ENCODE peak calls at places on chromosomes 16 and 17, in five cellular contexts. B, S, D, Y and C are unnamed samples.
A peak's percentile ranks its signal among the peaks of the same experiment; 100 is the strongest.

GRCh38 chr17:42087042-42087701 is 11.1 kb downstream of the ZNF385C start:
- DNase-seq in B (no peak), S (no peak), D (no peak), Y (no peak), C (no peak)

GRCh38 chr17:51869387-51869786 is 289.1 kb downstream of the CA10 start:
- DNase-seq in B (no peak), S (no peak), D (no peak), Y (peak; percentile 84), C (no peak)

GRCh38 chr16:2038359-2039285 is 9.0 kb downstream of the NTHL1 start:
- DNase-seq in B (no peak), S (no peak), D (no peak), Y (no peak), C (peak; percentile 62)

GRCh38 chr16:71384073-71384724 is 25.7 kb downstream of the CALB2 start:
- DNase-seq in B (no peak), S (no peak), D (no peak), Y (no peak), C (no peak)

GRCh38 chr16:67227567-67227921 is 614 bp downstream of the TMEM208 start:
- DNase-seq in B (no peak), S (no peak), D (no peak), Y (no peak), C (no peak)

GRCh38 chr16:70157105-70157476 is 16.5 kb upstream of the CLEC18C start:
- DNase-seq in B (no peak), S (no peak), D (no peak), Y (no peak), C (no peak)

GRCh38 chr16:24822542-24822941 is 23.2 kb upstream of the SLC5A11 start:
- DNase-seq in B (no peak), S (no peak), D (no peak), Y (no peak), C (no peak)

GRCh38 chr17:43338886-43339516 is 59.8 kb upstream of the ARL4D start:
- DNase-seq in B (no peak), S (no peak), D (no peak), Y (peak; percentile 76), C (peak; percentile 77)

GRCh38 chr16:154223-155030 is 2.0 kb downstream of the HBZ start:
- DNase-seq in B (no peak), S (no peak), D (no peak), Y (peak; percentile 71), C (no peak)

GRCh38 chr16:67144943-67145342 is 5.9 kb downstream of the B3GNT9 start:
- DNase-seq in B (no peak), S (no peak), D (no peak), Y (no peak), C (no peak)

GRCh38 chr17:42760652-42761581 is at the start of gene RAMP2:
- DNase-seq in B (no peak), S (no peak), D (no peak), Y (peak; percentile 75), C (peak; percentile 59)

GRCh38 chr17:79970576-79971068 is 65.0 kb downstream of the TBC1D16 start:
- DNase-seq in B (no peak), S (no peak), D (no peak), Y (peak; percentile 88), C (no peak)

GRCh38 chr16:57537596-57538234 is 1.3 kb upstream of the CCDC102A start:
- DNase-seq in B (no peak), S (no peak), D (no peak), Y (no peak), C (no peak)

GRCh38 chr17:32261937-32262510 is 3.6 kb upstream of the RHBDL3 start:
- DNase-seq in B (no peak), S (no peak), D (no peak), Y (peak; percentile 63), C (no peak)

GRCh38 chr16:28317040-28317880 is 24.9 kb downstream of the SBK1 start:
- DNase-seq in B (no peak), S (no peak), D (no peak), Y (peak; percentile 76), C (peak; percentile 21)

GRCh38 chr17:15969463-15969862 is 24.5 kb downstream of the ADORA2B start:
- DNase-seq in B (no peak), S (no peak), D (no peak), Y (no peak), C (no peak)

GRCh38 chr17:80718428-80718827 is 173.8 kb downstream of the RPTOR start:
- DNase-seq in B (no peak), S (no peak), D (no peak), Y (no peak), C (no peak)

GRCh38 chr17:63534078-63534570 is 11.0 kb downstream of the KCNH6 start:
- DNase-seq in B (no peak), S (no peak), D (no peak), Y (no peak), C (no peak)

GRCh38 chr17:17111401-17112393 is 69.4 kb downstream of the MPRIP start:
- DNase-seq in B (no peak), S (no peak), D (no peak), Y (no peak), C (no peak)

GRCh38 chr16:64397945-64398508 is 723.8 kb downstream of the CDH11 start:
- DNase-seq in B (no peak), S (no peak), D (no peak), Y (no peak), C (no peak)

GRCh38 chr16:67594956-67595355 is 32.6 kb downstream of the CTCF start:
- DNase-seq in B (peak; percentile 63), S (no peak), D (no peak), Y (no peak), C (peak; percentile 30)

GRCh38 chr16:67666538-67667433 is at the start of the genes C16orf86 and ENKD1:
- DNase-seq in B (peak; percentile 23), S (no peak), D (no peak), Y (peak; percentile 96), C (peak; percentile 73)

GRCh38 chr16:77295896-77296295 is 96.7 kb downstream of the SYCE1L start:
- DNase-seq in B (no peak), S (no peak), D (no peak), Y (no peak), C (no peak)

GRCh38 chr17:21687136-21687953 is 5.0 kb upstream of the KCNJ18 start:
- DNase-seq in B (no peak), S (no peak), D (no peak), Y (no peak), C (no peak)

GRCh38 chr16:54540525-54541180 is 254.1 kb upstream of the IRX3 start:
- DNase-seq in B (no peak), S (no peak), D (no peak), Y (no peak), C (no peak)

GRCh38 chr16:68711421-68712139 is 25.5 kb upstream of the CDH1 start:
- DNase-seq in B (no peak), S (no peak), D (no peak), Y (no peak), C (no peak)

GRCh38 chr17:35373532-35373983 is at the start of gene SLFN11:
- DNase-seq in B (peak; percentile 49), S (peak; percentile 63), D (peak; percentile 93), Y (peak; percentile 52), C (peak; percentile 91)

GRCh38 chr17:69884361-69884760 is 190.7 kb upstream of the KCNJ16 start:
- DNase-seq in B (no peak), S (no peak), D (no peak), Y (no peak), C (no peak)

GRCh38 chr16:58638148-58639036 is 8.8 kb upstream of the CNOT1 start:
- DNase-seq in B (peak; percentile 57), S (no peak), D (peak; percentile 83), Y (peak; percentile 35), C (peak; percentile 85)

GRCh38 chr16:28975158-28975603 is 603 bp downstream of the SPNS1 start:
- DNase-seq in B (no peak), S (no peak), D (no peak), Y (peak; percentile 18), C (no peak)

DNA sequence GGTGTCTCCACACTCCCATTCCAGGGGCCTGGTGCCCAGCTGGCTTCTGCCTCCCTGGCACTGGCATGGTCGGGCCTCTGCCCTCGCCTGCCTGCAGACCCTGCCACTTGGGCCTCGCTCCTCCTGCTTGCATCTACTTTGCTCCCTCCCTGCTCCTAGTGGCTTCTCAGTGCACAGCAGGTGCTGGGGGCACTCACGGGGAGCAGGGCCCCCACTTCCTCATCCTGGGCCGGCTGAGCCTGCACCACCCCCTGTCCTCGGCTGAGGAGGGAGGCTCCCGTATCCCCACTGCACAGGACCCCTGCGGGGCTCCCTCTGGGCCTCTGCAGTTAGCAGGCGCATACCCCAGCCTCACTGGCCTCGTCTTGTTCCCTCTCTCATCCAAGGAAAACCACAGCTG is 35.2 kb downstream of the CIBAR2 start:
- DNase-seq in B (no peak), S (no peak), D (no peak), Y (no peak), C (no peak)
- TF ChIP-seq CTCF in B (no peak), S (no peak), D (no peak), Y (no peak), C (no peak)

DNA sequence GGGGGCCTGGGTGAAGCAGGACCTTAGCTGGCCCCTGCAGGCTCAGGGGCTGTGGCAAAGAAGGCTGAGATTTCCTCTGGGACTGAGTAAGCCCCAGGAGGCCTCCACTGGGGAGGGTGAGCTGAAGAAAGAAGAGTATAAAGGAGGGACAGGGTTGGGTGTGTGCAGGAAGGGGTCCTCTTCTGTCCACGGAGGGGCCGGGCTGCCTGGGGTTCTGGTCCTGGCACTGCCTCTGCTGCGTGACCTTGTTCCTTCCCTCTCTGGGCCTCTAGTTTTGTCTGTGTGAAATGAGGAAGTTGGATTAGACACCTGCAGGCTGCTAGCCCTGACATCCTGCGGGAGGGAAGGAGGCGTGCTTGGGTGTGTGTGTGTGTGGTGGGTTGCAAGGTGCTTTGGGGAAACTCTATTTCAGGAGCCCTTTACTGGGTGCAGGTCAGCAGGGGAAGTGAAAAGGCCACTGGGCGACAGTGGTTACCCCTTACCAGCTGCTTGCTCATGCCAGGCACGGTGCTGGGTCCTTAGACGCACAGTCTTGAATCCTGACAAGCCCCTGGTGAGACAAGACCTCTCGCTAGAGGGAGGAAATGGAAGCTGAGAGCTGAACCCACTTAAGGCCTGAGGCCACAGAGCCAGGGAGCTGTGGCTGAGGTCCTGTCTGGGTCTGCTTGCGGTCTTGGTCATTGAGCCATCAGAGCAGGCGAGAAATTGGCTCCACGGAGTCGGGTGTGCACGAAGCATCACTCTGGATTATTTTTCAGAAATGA is 60.7 kb downstream of the OR1D5 start:
- DNase-seq in B (no peak), S (no peak), D (no peak), Y (no peak), C (no peak)
- TF ChIP-seq CTCF in B (no peak), S (no peak), D (no peak), Y (no peak), C (no peak)

DNA sequence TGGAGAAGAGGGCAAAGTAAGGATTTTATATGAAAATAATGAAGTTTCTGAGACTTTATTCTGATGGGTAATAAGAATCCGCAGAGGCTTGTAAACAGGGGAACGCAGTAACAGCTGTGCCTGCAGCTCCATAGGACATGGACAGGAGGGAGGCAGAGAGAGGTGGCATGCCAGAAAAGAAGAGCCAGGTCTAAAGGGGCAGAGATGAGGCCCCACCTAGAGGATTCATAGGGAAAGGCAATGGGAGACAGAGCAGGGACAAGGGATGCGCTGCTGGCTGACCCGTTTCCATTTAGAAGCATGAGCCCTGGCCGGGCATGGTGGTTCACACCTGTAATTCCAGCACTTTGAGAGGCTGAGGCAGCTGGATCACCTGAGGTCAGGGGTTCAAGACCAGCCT is 340.3 kb upstream of the CDH5 start:
- DNase-seq in B (no peak), S (no peak), D (no peak), Y (peak; percentile 45), C (no peak)
- TF ChIP-seq CTCF in B (peak; percentile 47), S (no peak), D (peak; percentile 41), Y (peak; percentile 49), C (peak; percentile 28)

DNA sequence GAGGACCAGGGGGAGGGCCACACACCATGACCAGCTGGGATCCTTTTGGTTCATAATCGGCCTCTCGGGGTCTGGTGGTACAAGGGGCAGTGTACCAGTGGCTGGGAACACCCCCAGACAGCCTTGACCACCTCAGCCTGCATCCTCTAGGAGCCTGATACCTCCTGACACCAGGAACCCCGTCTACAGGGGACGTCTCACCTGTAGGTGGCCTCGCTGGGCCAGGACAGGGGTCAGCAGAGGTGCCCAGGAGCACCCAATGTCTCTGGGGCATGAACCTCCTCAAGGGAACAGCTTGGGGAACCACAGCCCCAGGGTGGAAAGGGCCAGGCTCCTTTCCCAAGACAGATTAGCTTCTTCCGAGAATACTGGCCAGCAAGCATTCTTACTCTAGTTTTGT is 2.5 kb upstream of the METRNL start:
- DNase-seq in B (no peak), S (no peak), D (no peak), Y (no peak), C (peak; percentile 29)
- TF ChIP-seq CTCF in B (peak; percentile 18), S (no peak), D (no peak), Y (peak; percentile 21), C (no peak)